ENCODE peak calls at places on chromosomes 6 and 20, in seven cellular contexts. T is NCI-H2029 treated with DMSO at 0.1 percent for 48 hours, K is occipital lobe, B is nucleus accumbens, O is hypothalamus, Z is COR-L47, M is astrocyte of the cerebellum. W is an unnamed sample.

GRCh38 chr6:41649596-41649995 is 11.3 kb downstream of the MDFI start:
- DNase-seq in B (no peak), M (no peak), Z (no peak), O (no peak), K (no peak), T (no peak), W (no peak)

GRCh38 chr6:163741743-163742363 is 327.3 kb downstream of the QKI start:
- DNase-seq in Z (no peak), M (no peak), B (no peak), K (no peak), T (no peak), O (no peak), W (no peak)

GRCh38 chr6:38080349-38080748 is 260.8 kb downstream of the ZFAND3 start:
- DNase-seq in O (no peak), T (no peak), Z (no peak), B (no peak), M (no peak), K (no peak), W (no peak)

GRCh38 chr6:76856065-76856464 is 607.2 kb downstream of the HTR1B start:
- DNase-seq in B (no peak), Z (no peak), M (no peak), T (no peak), O (no peak), K (no peak), W (no peak)

GRCh38 chr6:143673638-143674037 is 4.1 kb upstream of the PHACTR2 start:
- DNase-seq in M (peak), T (no peak), K (no peak), B (no peak), O (no peak), Z (no peak), W (peak)

GRCh38 chr20:41380551-41381262 is 14.1 kb upstream of the EMILIN3 start:
- DNase-seq in M (no peak), O (no peak), T (no peak), K (no peak), Z (no peak), B (no peak), W (no peak)

GRCh38 chr6:123064038-123064437 is 68.0 kb downstream of the CLVS2 start:
- DNase-seq in M (no peak), K (no peak), Z (no peak), B (no peak), T (no peak), O (no peak), W (no peak)

GRCh38 chr20:35831029-35831428 is 59.2 kb downstream of the PHF20 start:
- DNase-seq in T (no peak), B (no peak), K (no peak), M (no peak), Z (no peak), O (no peak), W (no peak)

GRCh38 chr6:56902551-56903464 is 52.1 kb upstream of the BEND6 start:
- DNase-seq in T (peak), Z (peak), M (peak), B (no peak), K (peak), O (no peak), W (no peak)

GRCh38 chr6:149862901-149863595 is 1.1 kb downstream of the LRP11 start:
- DNase-seq in Z (no peak), M (no peak), T (no peak), O (peak), K (peak), B (peak), W (no peak)

GRCh38 chr6:136035378-136036070 is 184.0 kb downstream of the PDE7B start:
- DNase-seq in T (no peak), B (no peak), K (no peak), Z (no peak), M (no peak), O (no peak), W (no peak)

GRCh38 chr6:26243132-26243531 is 121.9 kb upstream of the BTN3A2 start:
- DNase-seq in T (no peak), Z (no peak), K (no peak), B (no peak), M (no peak), O (no peak), W (no peak)

GRCh38 chr6:28866342-28867077 is 57.3 kb downstream of the TRIM27 start:
- DNase-seq in M (no peak), Z (peak), B (peak), T (peak), K (peak), O (peak), W (no peak)

GRCh38 chr6:4485735-4486134 is 290.5 kb upstream of the CDYL start:
- DNase-seq in T (no peak), O (no peak), B (no peak), K (no peak), Z (no peak), M (no peak), W (no peak)